ENCODE peak calls at places on chromosomes 12 and 14, in four cellular contexts. W is lower leg skin, B is mammary epithelial cell, O is AG09319. F is an unnamed sample.

GRCh38 chr14:59754256-59754655 is 116.3 kb downstream of the RTN1 start:
- DNase-seq in O (no peak), B (no peak), W (no peak), F (no peak)

GRCh38 chr12:30926243-30927209 is at the start of gene TSPAN11:
- DNase-seq in B (no peak), W (peak), O (no peak), F (no peak)

GRCh38 chr12:81835783-81836182 is 76.6 kb upstream of the PPFIA2 start:
- DNase-seq in W (no peak), O (no peak), B (no peak), F (no peak)

GRCh38 chr14:100417466-100417865 is 94.3 kb downstream of the SLC25A47 start:
- DNase-seq in B (peak), O (peak), W (no peak), F (no peak)

GRCh38 chr14:56949828-56950227 is 139.5 kb upstream of the OTX2 start:
- DNase-seq in B (no peak), W (no peak), O (no peak), F (no peak)

GRCh38 chr14:105091335-105092123 is 26.3 kb upstream of the GPR132 start:
- DNase-seq in B (peak), O (no peak), W (peak), F (no peak)

GRCh38 chr12:116390656-116391335 is 113.3 kb upstream of the MED13L start:
- DNase-seq in O (no peak), W (no peak), B (peak), F (no peak)

GRCh38 chr14:64880382-64881121 is 845 bp upstream of the SPTB start:
- DNase-seq in W (peak), B (peak), O (no peak), F (peak)

GRCh38 chr12:70393787-70394519 is 27.9 kb downstream of the KCNMB4 start:
- DNase-seq in O (no peak), B (peak), W (no peak), F (no peak)

GRCh38 chr14:69643430-69644200 is 32.2 kb downstream of the SUSD6 start:
- DNase-seq in W (peak), B (peak), O (no peak), F (no peak)

GRCh38 chr12:49030714-49031572 is 12.4 kb upstream of the PRKAG1 start:
- DNase-seq in O (no peak), W (peak), B (no peak), F (no peak)

GRCh38 chr12:52026267-52026666 is 19.5 kb downstream of the TAMALIN start:
- DNase-seq in O (no peak), B (no peak), W (no peak), F (no peak)

GRCh38 chr12:123387508-123388217 is 3.7 kb downstream of the KMT5A start:
- DNase-seq in W (no peak), B (no peak), O (no peak), F (no peak)

GRCh38 chr12:116525418-116526001 is 33.7 kb upstream of the MAP1LC3B2 start:
- DNase-seq in O (peak), B (peak), W (peak), F (no peak)

GRCh38 chr14:54697806-54698205 is 130.9 kb downstream of the SAMD4A start:
- DNase-seq in W (no peak), O (no peak), B (peak), F (no peak)

GRCh38 chr12:98743362-98743953 is 98.4 kb downstream of the APAF1 start:
- DNase-seq in B (no peak), O (no peak), W (no peak), F (peak)

GRCh38 chr14:94026886-94027469 is 838 bp downstream of the OTUB2 start:
- DNase-seq in W (no peak), O (no peak), B (no peak), F (no peak)

GRCh38 chr12:100154472-100155247 is 12.0 kb upstream of the BLTP3B start:
- DNase-seq in O (no peak), B (peak), W (peak), F (peak)

GRCh38 chr14:95784137-95784536 is 70.2 kb upstream of the TCL1A start:
- DNase-seq in B (peak), O (no peak), W (no peak), F (no peak)

GRCh38 chr14:64623576-64624165 is 73.9 kb downstream of the PPP1R36 start:
- DNase-seq in W (peak), O (no peak), B (no peak), F (no peak)

GRCh38 chr14:54776361-54777001 is 126.1 kb downstream of the GCH1 start:
- DNase-seq in B (peak), O (peak), W (peak), F (no peak)

GRCh38 chr12:132049876-132050275 is 94.2 kb downstream of the DDX51 start:
- DNase-seq in W (no peak), O (no peak), B (no peak), F (no peak)

GRCh38 chr12:101013993-101014392 is 196.0 kb downstream of the SLC5A8 start:
- DNase-seq in W (no peak), O (no peak), B (no peak), F (no peak)

GRCh38 chr12:94286580-94287244 is 138.3 kb downstream of the PLXNC1 start:
- DNase-seq in B (no peak), W (no peak), O (no peak), F (no peak)

GRCh38 chr12:45703942-45704341 is 25.6 kb upstream of the ARID2 start:
- DNase-seq in O (no peak), B (peak), W (no peak), F (no peak)

GRCh38 chr12:50055831-50056628 is 1.4 kb upstream of the ASIC1 start:
- DNase-seq in O (no peak), W (no peak), B (peak), F (no peak)

GRCh38 chr12:108565976-108566375 is 3.6 kb downstream of the ISCU start:
- DNase-seq in O (peak), W (peak), B (peak), F (peak)

GRCh38 chr12:5648692-5649338 is 216.9 kb downstream of the NTF3 start:
- DNase-seq in W (no peak), B (no peak), O (no peak), F (no peak)

GRCh38 chr12:57744194-57744776 is 554 bp upstream of the TSPAN31 start:
- DNase-seq in W (peak), B (no peak), O (peak), F (peak)

GRCh38 chr12:77594386-77594785 is 236.3 kb upstream of the NAV3 start:
- DNase-seq in O (no peak), W (no peak), B (no peak), F (no peak)

GRCh38 chr14:85416771-85417170 is 113.2 kb upstream of the FLRT2 start:
- DNase-seq in W (no peak), O (no peak), B (peak), F (no peak)

GRCh38 chr12:25806271-25806670 is 152.2 kb upstream of the RASSF8 start:
- DNase-seq in W (no peak), O (no peak), B (peak), F (peak)

GRCh38 chr14:55436530-55436929 is 3.9 kb downstream of the TBPL2 start:
- DNase-seq in O (no peak), W (no peak), B (no peak), F (peak)

GRCh38 chr12:110767863-110768262 is 25.2 kb upstream of the PPP1CC start:
- DNase-seq in W (no peak), B (no peak), O (no peak), F (no peak)

GRCh38 chr12:26654623-26655022 is 178.4 kb downstream of the ITPR2 start:
- DNase-seq in O (no peak), B (no peak), W (no peak), F (no peak)

GRCh38 chr12:57368349-57369095 is 62.3 kb downstream of the R3HDM2 start:
- DNase-seq in B (no peak), W (no peak), O (no peak), F (no peak)

GRCh38 chr12:110316861-110317260 is 35.8 kb downstream of the ATP2A2 start:
- DNase-seq in W (no peak), B (peak), O (peak), F (no peak)

GRCh38 chr12:9378430-9378835 is 170.2 kb upstream of the PZP start:
- DNase-seq in O (no peak), B (no peak), W (no peak), F (no peak)
- TF ChIP-seq CTCF in O (no peak), B (peak), W (no peak), F (no peak)

GRCh38 chr14:49634547-49635334 is at the start of gene DNAAF2:
- DNase-seq in O (peak), B (peak), W (peak), F (no peak)
- TF ChIP-seq CTCF in O (no peak), B (no peak), W (no peak), F (no peak)

DNA sequence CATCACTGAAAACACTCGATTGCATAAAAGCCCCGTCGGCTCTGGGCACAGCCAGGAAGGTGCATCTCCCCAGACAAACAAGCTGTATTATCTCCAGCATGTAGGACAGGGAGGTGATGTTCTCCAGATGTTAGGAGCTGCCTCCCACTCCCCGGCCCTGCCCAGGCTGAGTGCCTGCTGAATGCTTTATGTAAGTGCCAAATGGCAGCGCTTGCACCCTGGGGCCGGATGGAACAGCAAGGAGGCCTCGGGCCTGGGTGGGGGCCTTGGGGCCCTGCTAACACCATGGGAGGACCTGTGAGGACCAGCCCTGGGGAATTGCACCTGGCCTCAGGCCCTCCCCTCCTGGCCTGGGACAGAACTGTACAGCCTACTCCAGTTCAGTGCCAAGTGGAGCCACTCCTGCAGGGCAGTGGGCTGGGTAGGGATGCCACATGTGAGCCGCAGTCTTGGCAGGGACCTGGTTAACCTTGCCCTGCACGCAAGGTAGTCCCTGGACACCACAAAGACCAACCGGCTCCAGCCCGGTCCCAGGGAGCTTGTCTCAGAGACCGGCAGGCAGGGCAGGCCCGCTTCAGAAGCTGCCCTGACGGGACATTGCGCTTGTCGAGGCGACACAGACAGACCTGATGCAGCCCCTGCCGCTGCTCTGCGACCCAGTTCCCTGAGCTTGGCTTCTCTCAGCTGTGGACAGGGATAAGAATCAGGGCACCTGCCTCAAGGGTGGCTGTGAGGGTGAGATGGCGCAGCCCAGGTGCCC is 35.3 kb upstream of the PPP1R13B start:
- DNase-seq in W (no peak), O (no peak), B (no peak), F (no peak)
- TF ChIP-seq CTCF in W (no peak), O (no peak), B (no peak), F (no peak)

DNA sequence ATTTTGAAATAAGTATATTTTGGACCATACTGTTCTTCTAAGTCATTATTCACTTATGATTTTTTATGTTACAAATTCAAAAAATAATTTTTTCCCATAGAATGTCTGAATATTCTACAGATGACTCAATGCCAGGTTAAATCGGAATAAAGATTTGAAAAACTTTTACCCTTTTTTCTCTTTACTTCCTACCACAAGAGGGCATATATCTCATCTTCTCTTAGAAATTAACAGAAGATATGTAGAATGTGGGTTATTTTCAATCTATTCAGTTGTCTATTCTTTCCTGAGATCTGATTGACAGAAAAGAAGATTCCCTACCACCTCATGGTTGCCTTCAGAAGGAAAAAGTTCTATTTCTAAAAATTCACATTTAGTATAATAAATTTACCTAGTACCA is 53.0 kb upstream of the KITLG start:
- DNase-seq in O (no peak), W (no peak), B (no peak), F (no peak)
- TF ChIP-seq CTCF in O (peak), W (no peak), B (peak), F (peak)

GRCh38 chr12:121804417-121805111 is 755 bp downstream of the SETD1B start:
- DNase-seq in B (peak), W (peak), O (no peak), F (no peak)

GRCh38 chr12:121803861-121804416 is at the start of gene SETD1B:
- DNase-seq in O (no peak), B (peak), W (peak), F (no peak)

GRCh38 chr12:121805800-121806555 is 2.2 kb downstream of the SETD1B start:
- DNase-seq in O (no peak), W (no peak), B (peak), F (no peak)

GRCh38 chr12:121806556-121807308 is 2.9 kb downstream of the SETD1B start:
- DNase-seq in W (no peak), B (peak), O (no peak), F (no peak)

DNA sequence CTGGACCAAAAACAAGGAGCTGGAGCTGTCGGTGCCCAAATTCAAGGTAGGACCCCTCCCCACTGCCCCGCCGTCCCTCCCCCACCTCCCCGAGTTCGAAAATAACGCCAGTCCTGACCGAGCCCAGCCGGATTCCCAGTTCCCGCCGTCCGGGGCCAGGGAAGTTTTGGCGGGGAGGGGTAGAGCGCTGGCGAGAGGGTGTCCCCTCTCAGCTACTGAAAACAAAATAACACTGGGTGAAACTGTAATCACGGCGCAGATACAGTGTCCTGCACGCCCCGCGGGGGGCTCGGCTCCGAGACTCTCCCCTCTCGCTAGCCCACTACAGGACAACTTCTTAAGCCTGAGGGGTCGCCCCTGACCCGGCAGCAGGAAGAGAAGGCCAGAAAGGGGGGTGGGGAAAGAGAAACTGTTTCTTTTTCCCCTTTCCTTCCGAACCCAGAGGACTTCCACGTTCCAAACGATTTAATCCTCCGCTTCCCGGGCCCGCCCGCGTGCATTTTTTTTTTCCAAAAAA is 1.4 kb downstream of the SETD1B start:
- DNase-seq in W (peak), O (no peak), B (peak), F (no peak)
- TF ChIP-seq CTCF in W (no peak), O (no peak), B (no peak), F (no peak)

DNA sequence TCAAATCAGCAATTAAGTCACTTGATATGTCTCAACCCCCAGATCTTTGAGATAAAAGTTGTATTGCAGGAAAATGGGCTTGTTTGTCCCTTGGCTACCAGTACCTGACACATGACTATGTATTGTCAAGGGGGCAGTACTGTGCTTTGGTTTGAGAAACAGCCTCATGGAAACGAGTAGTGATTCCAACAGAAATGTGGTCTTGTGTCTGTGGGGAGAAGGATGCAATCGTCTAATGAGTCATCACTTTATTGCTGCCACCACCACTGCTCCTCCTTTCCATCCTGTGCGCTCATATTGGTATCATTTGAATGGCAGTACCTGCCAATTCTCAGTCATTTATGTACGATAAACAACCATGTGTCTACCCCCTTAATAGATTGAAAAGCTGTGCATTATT is 72.8 kb upstream of the ARHGAP5 start:
- DNase-seq in O (no peak), W (no peak), B (peak), F (no peak)
- TF ChIP-seq CTCF in O (no peak), W (no peak), B (no peak), F (no peak)

GRCh38 chr14:101561145-101561896 is at the start of gene DIO3:
- DNase-seq in O (no peak), B (no peak), W (no peak), F (no peak)

GRCh38 chr14:101559250-101559623 is 2.1 kb upstream of the DIO3 start:
- DNase-seq in W (no peak), O (no peak), B (no peak), F (no peak)

GRCh38 chr14:101561897-101562490 is 699 bp downstream of the DIO3 start:
- DNase-seq in W (no peak), B (no peak), O (no peak), F (no peak)

GRCh38 chr14:101559624-101560533 is 1.4 kb upstream of the DIO3 start:
- DNase-seq in O (no peak), B (no peak), W (no peak), F (no peak)

GRCh38 chr14:101560534-101561113 is 671 bp upstream of the DIO3 start:
- DNase-seq in W (no peak), B (no peak), O (no peak), F (no peak)
- TF ChIP-seq CTCF in W (no peak), B (no peak), O (no peak), F (no peak)

GRCh38 chr12:8781326-8781725 is 41.1 kb upstream of the A2ML1 start:
- DNase-seq in W (no peak), B (no peak), O (no peak), F (no peak)

GRCh38 chr12:8779281-8779680 is 43.1 kb upstream of the A2ML1 start:
- DNase-seq in W (no peak), B (no peak), O (no peak), F (no peak)

GRCh38 chr12:8784464-8784863 is 38.0 kb upstream of the A2ML1 start:
- DNase-seq in O (no peak), B (no peak), W (no peak), F (no peak)

GRCh38 chr12:8779862-8780261 is 42.6 kb upstream of the A2ML1 start:
- DNase-seq in B (no peak), W (no peak), O (no peak), F (no peak)

GRCh38 chr12:8780389-8780788 is 42.0 kb upstream of the A2ML1 start:
- DNase-seq in W (no peak), O (no peak), B (peak), F (no peak)
- TF ChIP-seq CTCF in W (no peak), O (peak), B (peak), F (peak)

GRCh38 chr12:32742133-32742532 is 13.6 kb downstream of the YARS2 start:
- DNase-seq in B (no peak), W (no peak), O (no peak), F (no peak)
- TF ChIP-seq CTCF in B (no peak), W (no peak), O (no peak), F (no peak)

GRCh38 chr14:74955229-74955999 is at the start of gene PGF:
- DNase-seq in W (no peak), B (peak), O (no peak), F (no peak)
- TF ChIP-seq CTCF in W (no peak), B (no peak), O (no peak), F (no peak)

F was measured in esophagus muscularis mucosa.